ENCODE peak calls at places on chromosomes 11 and 22, in seven cellular contexts. One of them, this sample, is unnamed.

GRCh38 chr11:60915250-60915914 is 1.4 kb downstream of the TMEM109 start:
- DNase-seq in sigmoid colon: peak; percentile 75
- DNase-seq in esophagus muscularis mucosa: no peak
- DNase-seq in SK-N-SH: peak; percentile 65
- DNase-seq in A549: peak; percentile 69
- DNase-seq in upper lobe of left lung: peak; percentile 89
- DNase-seq in tibial nerve: peak; percentile 45
- DNase-seq in this sample: peak; percentile 77

GRCh38 chr11:122668562-122669090 is 13.1 kb downstream of the UBASH3B start:
- DNase-seq in A549: peak; percentile 35
- DNase-seq in sigmoid colon: no peak
- DNase-seq in upper lobe of left lung: no peak
- DNase-seq in esophagus muscularis mucosa: no peak
- DNase-seq in SK-N-SH: no peak
- DNase-seq in tibial nerve: no peak
- DNase-seq in this sample: no peak

GRCh38 chr22:35330258-35330861 is 30.7 kb downstream of the TOM1 start:
- DNase-seq in esophagus muscularis mucosa: peak; percentile 95
- DNase-seq in SK-N-SH: no peak
- DNase-seq in upper lobe of left lung: peak; percentile 88
- DNase-seq in sigmoid colon: peak; percentile 98
- DNase-seq in tibial nerve: peak; percentile 91
- DNase-seq in A549: no peak
- DNase-seq in this sample: peak; percentile 63

GRCh38 chr11:3341298-3341697 is 37.6 kb downstream of the ZNF195 start:
- DNase-seq in SK-N-SH: peak; percentile 65
- DNase-seq in upper lobe of left lung: peak; percentile 38
- DNase-seq in A549: no peak
- DNase-seq in sigmoid colon: no peak
- DNase-seq in esophagus muscularis mucosa: no peak
- DNase-seq in tibial nerve: peak; percentile 81
- DNase-seq in this sample: peak; percentile 73

GRCh38 chr11:20360650-20361049 is 2.9 kb upstream of the HTATIP2 start:
- DNase-seq in A549: no peak
- DNase-seq in SK-N-SH: no peak
- DNase-seq in esophagus muscularis mucosa: no peak
- DNase-seq in sigmoid colon: no peak
- DNase-seq in tibial nerve: no peak
- DNase-seq in upper lobe of left lung: peak; percentile 48
- DNase-seq in this sample: peak; percentile 38

GRCh38 chr22:19631899-19632670 is 82.2 kb upstream of the SEPTIN5 start:
- DNase-seq in upper lobe of left lung: no peak
- DNase-seq in sigmoid colon: peak; percentile 43
- DNase-seq in tibial nerve: no peak
- DNase-seq in esophagus muscularis mucosa: no peak
- DNase-seq in SK-N-SH: peak; percentile 82
- DNase-seq in A549: peak; percentile 46
- DNase-seq in this sample: no peak

GRCh38 chr11:119055901-119056300 is 1.1 kb downstream of the HYOU1 start:
- DNase-seq in esophagus muscularis mucosa: no peak
- DNase-seq in sigmoid colon: no peak
- DNase-seq in tibial nerve: no peak
- DNase-seq in A549: peak; percentile 57
- DNase-seq in SK-N-SH: peak; percentile 64
- DNase-seq in upper lobe of left lung: no peak
- DNase-seq in this sample: no peak

GRCh38 chr11:117037279-117037951 is 60.8 kb downstream of the SIK3 start:
- DNase-seq in upper lobe of left lung: no peak
- DNase-seq in A549: no peak
- DNase-seq in tibial nerve: no peak
- DNase-seq in SK-N-SH: no peak
- DNase-seq in sigmoid colon: no peak
- DNase-seq in esophagus muscularis mucosa: no peak
- DNase-seq in this sample: no peak

GRCh38 chr11:126197277-126197939 is 14.0 kb downstream of the RPUSD4 start:
- DNase-seq in tibial nerve: no peak
- DNase-seq in esophagus muscularis mucosa: no peak
- DNase-seq in A549: no peak
- DNase-seq in SK-N-SH: no peak
- DNase-seq in upper lobe of left lung: no peak
- DNase-seq in sigmoid colon: no peak
- DNase-seq in this sample: peak; percentile 34

GRCh38 chr11:33997473-33998347 is 53.8 kb upstream of the CAPRIN1 start:
- DNase-seq in esophagus muscularis mucosa: no peak
- DNase-seq in SK-N-SH: peak; percentile 33
- DNase-seq in A549: no peak
- DNase-seq in tibial nerve: no peak
- DNase-seq in sigmoid colon: no peak
- DNase-seq in upper lobe of left lung: no peak
- DNase-seq in this sample: no peak

GRCh38 chr11:33996498-33997454 is 54.8 kb upstream of the CAPRIN1 start:
- DNase-seq in sigmoid colon: peak; percentile 74
- DNase-seq in tibial nerve: peak; percentile 87
- DNase-seq in A549: peak; percentile 64
- DNase-seq in SK-N-SH: peak; percentile 80
- DNase-seq in esophagus muscularis mucosa: no peak
- DNase-seq in upper lobe of left lung: peak; percentile 70
- DNase-seq in this sample: peak; percentile 77

GRCh38 chr11:33989461-33989860 is 62.1 kb upstream of the CAPRIN1 start:
- DNase-seq in A549: no peak
- DNase-seq in tibial nerve: no peak
- DNase-seq in esophagus muscularis mucosa: no peak
- DNase-seq in sigmoid colon: no peak
- DNase-seq in SK-N-SH: no peak
- DNase-seq in upper lobe of left lung: no peak
- DNase-seq in this sample: no peak

GRCh38 chr11:33999393-33999792 is 52.1 kb upstream of the CAPRIN1 start:
- DNase-seq in upper lobe of left lung: no peak
- DNase-seq in tibial nerve: no peak
- DNase-seq in SK-N-SH: no peak
- DNase-seq in A549: no peak
- DNase-seq in sigmoid colon: no peak
- DNase-seq in esophagus muscularis mucosa: no peak
- DNase-seq in this sample: no peak

DNA sequence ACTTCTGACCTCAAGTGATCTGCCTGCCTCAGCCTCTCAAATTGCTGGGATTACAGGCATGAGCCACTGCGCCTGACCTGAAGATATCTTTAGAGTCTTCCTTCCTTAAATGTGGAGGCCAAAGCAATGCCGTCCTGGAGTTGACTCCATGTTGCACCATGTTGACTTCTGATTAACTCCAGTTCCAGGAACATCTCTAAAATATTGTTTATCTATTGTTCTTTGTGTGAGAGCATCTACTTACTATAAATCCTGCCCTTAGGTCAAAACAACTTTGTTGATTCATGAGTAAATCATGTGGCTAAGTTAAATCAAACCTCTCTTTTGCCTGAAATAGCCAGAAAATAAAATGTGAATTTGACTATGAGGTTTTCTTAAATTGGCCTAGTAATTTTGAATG is 56.6 kb upstream of the CAPRIN1 start:
- DNase-seq in upper lobe of left lung: no peak
- DNase-seq in esophagus muscularis mucosa: no peak
- DNase-seq in sigmoid colon: no peak
- DNase-seq in A549: no peak
- DNase-seq in SK-N-SH: no peak
- DNase-seq in tibial nerve: no peak
- DNase-seq in this sample: no peak
- TF ChIP-seq EP300 in upper lobe of left lung: no peak
- TF ChIP-seq EP300 in esophagus muscularis mucosa: no peak
- TF ChIP-seq EP300 in sigmoid colon: no peak
- TF ChIP-seq EP300 in A549: no peak
- TF ChIP-seq EP300 in SK-N-SH: no peak
- TF ChIP-seq EP300 in tibial nerve: no peak
- TF ChIP-seq EP300 in this sample: no peak

DNA sequence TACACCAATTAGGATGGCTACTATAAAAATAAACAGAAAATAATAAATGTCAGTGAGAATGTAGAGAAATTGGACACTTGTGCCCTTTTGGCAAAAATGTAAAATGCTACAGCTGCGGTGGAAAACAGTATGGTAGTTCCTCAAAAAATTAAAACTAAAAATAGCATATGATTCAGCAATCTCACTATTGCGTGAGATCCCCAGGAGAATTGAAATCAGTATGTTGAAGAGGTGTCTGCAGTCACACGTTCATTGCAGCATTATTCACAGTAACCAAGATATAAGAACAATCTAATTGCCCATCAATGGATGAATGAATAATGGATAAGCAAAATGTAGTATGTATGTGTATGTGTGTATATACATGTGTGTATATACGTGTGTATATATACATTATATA is 6.8 kb downstream of the OR52N2 start:
- DNase-seq in esophagus muscularis mucosa: no peak
- DNase-seq in upper lobe of left lung: no peak
- DNase-seq in sigmoid colon: no peak
- DNase-seq in SK-N-SH: no peak
- DNase-seq in tibial nerve: no peak
- DNase-seq in A549: no peak
- DNase-seq in this sample: no peak
- TF ChIP-seq EP300 in esophagus muscularis mucosa: no peak
- TF ChIP-seq EP300 in upper lobe of left lung: no peak
- TF ChIP-seq EP300 in sigmoid colon: no peak
- TF ChIP-seq EP300 in SK-N-SH: no peak
- TF ChIP-seq EP300 in tibial nerve: no peak
- TF ChIP-seq EP300 in A549: no peak
- TF ChIP-seq EP300 in this sample: no peak

DNA sequence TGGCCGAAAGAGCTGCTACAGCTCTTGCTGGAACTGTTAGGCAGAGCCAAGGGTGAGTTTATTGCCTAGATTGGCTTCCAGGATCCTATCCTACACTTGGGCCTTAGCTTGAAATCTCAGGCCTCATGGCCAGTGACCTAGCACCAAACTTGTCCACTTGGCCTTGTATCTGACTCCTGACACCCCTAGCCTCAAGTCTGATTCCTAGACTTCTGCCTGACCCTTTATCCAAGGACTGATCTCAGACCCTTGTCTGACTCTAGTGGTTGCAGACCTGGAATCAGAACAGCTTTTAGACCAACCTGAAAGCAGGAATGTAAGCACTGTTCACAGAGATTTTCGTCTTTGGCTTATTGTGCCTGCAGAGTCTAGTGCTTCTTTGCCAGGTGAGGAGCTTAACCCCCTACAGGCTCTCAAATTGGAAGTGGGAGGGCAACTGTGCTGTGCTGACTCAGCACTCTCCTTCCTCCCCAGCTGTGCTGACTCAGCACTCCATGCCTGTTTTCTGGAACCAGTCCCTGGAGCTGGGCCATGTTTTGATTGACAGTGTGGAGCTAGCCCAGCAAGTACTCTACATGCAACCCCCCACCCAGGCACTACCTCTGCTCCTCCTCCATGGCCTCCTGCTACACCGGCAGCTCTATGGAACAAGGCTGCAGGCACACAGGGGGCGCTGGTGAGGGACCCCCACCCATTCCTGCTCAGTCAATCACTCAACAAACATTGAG is 35.1 kb downstream of the RRP8 start:
- DNase-seq in sigmoid colon: peak; percentile 65
- DNase-seq in SK-N-SH: no peak
- DNase-seq in esophagus muscularis mucosa: peak; percentile 62
- DNase-seq in tibial nerve: no peak
- DNase-seq in A549: no peak
- DNase-seq in upper lobe of left lung: no peak
- DNase-seq in this sample: peak; percentile 66
- TF ChIP-seq EP300 in sigmoid colon: no peak
- TF ChIP-seq EP300 in SK-N-SH: no peak
- TF ChIP-seq EP300 in esophagus muscularis mucosa: no peak
- TF ChIP-seq EP300 in tibial nerve: no peak
- TF ChIP-seq EP300 in A549: no peak
- TF ChIP-seq EP300 in upper lobe of left lung: no peak
- TF ChIP-seq EP300 in this sample: no peak

GRCh38 chr11:45568031-45568430 is 97.4 kb downstream of the CHST1 start:
- DNase-seq in tibial nerve: no peak
- DNase-seq in sigmoid colon: no peak
- DNase-seq in upper lobe of left lung: no peak
- DNase-seq in SK-N-SH: no peak
- DNase-seq in esophagus muscularis mucosa: no peak
- DNase-seq in A549: no peak
- DNase-seq in this sample: no peak

GRCh38 chr11:45569776-45570175 is 95.6 kb downstream of the CHST1 start:
- DNase-seq in sigmoid colon: no peak
- DNase-seq in SK-N-SH: no peak
- DNase-seq in esophagus muscularis mucosa: no peak
- DNase-seq in A549: no peak
- DNase-seq in tibial nerve: no peak
- DNase-seq in upper lobe of left lung: no peak
- DNase-seq in this sample: no peak

GRCh38 chr11:45563801-45564200 is 101.6 kb downstream of the CHST1 start:
- DNase-seq in tibial nerve: no peak
- DNase-seq in A549: no peak
- DNase-seq in upper lobe of left lung: no peak
- DNase-seq in sigmoid colon: no peak
- DNase-seq in SK-N-SH: no peak
- DNase-seq in esophagus muscularis mucosa: no peak
- DNase-seq in this sample: no peak

GRCh38 chr11:45560935-45561330 is 104.5 kb downstream of the CHST1 start:
- DNase-seq in tibial nerve: no peak
- DNase-seq in SK-N-SH: peak; percentile 64
- DNase-seq in A549: no peak
- DNase-seq in esophagus muscularis mucosa: no peak
- DNase-seq in sigmoid colon: no peak
- DNase-seq in upper lobe of left lung: no peak
- DNase-seq in this sample: no peak

DNA sequence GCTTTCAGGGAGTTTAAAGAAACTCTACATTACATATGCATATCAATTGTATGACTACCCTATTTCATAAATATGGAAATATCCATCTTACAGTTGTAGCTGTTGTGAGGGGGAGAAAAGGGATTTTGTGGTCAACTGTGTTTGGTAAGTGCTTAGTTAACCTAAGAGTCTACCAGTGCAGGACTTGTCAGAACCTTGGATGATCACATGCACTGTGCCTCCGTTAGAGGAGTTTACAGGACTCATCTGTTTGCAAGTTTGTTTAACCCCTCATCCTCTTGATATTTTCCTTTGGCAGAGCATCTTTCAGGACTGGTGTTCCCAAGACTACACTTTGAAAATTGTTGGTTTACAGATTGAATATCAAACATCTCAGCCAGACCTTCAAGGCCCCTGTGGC is 99.8 kb downstream of the CHST1 start:
- DNase-seq in upper lobe of left lung: no peak
- DNase-seq in sigmoid colon: no peak
- DNase-seq in tibial nerve: no peak
- DNase-seq in A549: no peak
- DNase-seq in SK-N-SH: no peak
- DNase-seq in esophagus muscularis mucosa: no peak
- DNase-seq in this sample: no peak
- TF ChIP-seq EP300 in upper lobe of left lung: no peak
- TF ChIP-seq EP300 in sigmoid colon: no peak
- TF ChIP-seq EP300 in tibial nerve: no peak
- TF ChIP-seq EP300 in A549: no peak
- TF ChIP-seq EP300 in SK-N-SH: no peak
- TF ChIP-seq EP300 in esophagus muscularis mucosa: no peak
- TF ChIP-seq EP300 in this sample: no peak

This sample was measured in stomach.